ENCODE peak calls at places on chromosome 14, in eight cellular contexts. G is GM20000; N is astrocyte of the spinal cord; L is epithelial cell of prostate; Q is AG10803; P is RCC 7860; U is stimulated activated CD4-positive, alpha-beta T cell treated with anti-CD3 and anti-CD28 coated beads, Interleukin-2, amount 100 ng/mL, for 24 hours; W is HT-29. D is an unnamed sample.

GRCh38 chr14:57610631-57611030 is 117.0 kb upstream of the CCDC198 start:
- DNase-seq in G (no peak), N (no peak), L (no peak), Q (no peak), P (no peak), U (no peak), W (no peak), D (no peak)

GRCh38 chr14:75877292-75877691 is 104.5 kb downstream of the TGFB3 start:
- DNase-seq in G (no peak), N (peak), L (peak), Q (peak), P (peak), U (no peak), W (no peak), D (no peak)

GRCh38 chr14:87628129-87628528 is 364.9 kb downstream of the GALC start:
- DNase-seq in G (no peak), N (peak), L (no peak), Q (peak), P (no peak), U (no peak), W (no peak), D (peak)

GRCh38 chr14:23434488-23435219 is 806 bp downstream of the MYH7 start:
- DNase-seq in G (no peak), N (no peak), L (no peak), Q (no peak), P (no peak), U (no peak), W (no peak), D (no peak)

GRCh38 chr14:23005861-23006534 is 3.9 kb downstream of the C14orf93 start:
- DNase-seq in G (no peak), N (peak), L (no peak), Q (no peak), P (no peak), U (no peak), W (no peak), D (no peak)

GRCh38 chr14:75041613-75042012 is 9.7 kb downstream of the MLH3 start:
- DNase-seq in G (no peak), N (no peak), L (no peak), Q (no peak), P (peak), U (no peak), W (peak), D (peak)

GRCh38 chr14:59454131-59454530 is 11.0 kb downstream of the GPR135 start:
- DNase-seq in G (no peak), N (peak), L (no peak), Q (peak), P (peak), U (no peak), W (no peak), D (peak)

GRCh38 chr14:102234331-102235264 is 70.4 kb downstream of the MOK start:
- DNase-seq in G (no peak), N (no peak), L (no peak), Q (no peak), P (no peak), U (no peak), W (no peak), D (no peak)

GRCh38 chr14:58244556-58245387 is at the start of gene PSMA3:
- DNase-seq in G (peak), N (peak), L (peak), Q (peak), P (peak), U (peak), W (peak), D (peak)

GRCh38 chr14:56357478-56357877 is 222.1 kb upstream of the TMEM260 start:
- DNase-seq in G (no peak), N (no peak), L (no peak), Q (no peak), P (no peak), U (no peak), W (no peak), D (no peak)

GRCh38 chr14:91425720-91426032 is 8.1 kb upstream of the CCDC88C start:
- DNase-seq in G (no peak), N (no peak), L (no peak), Q (no peak), P (no peak), U (no peak), W (no peak), D (no peak)

GRCh38 chr14:30417121-30417520 is 141.8 kb upstream of the G2E3 start:
- DNase-seq in G (no peak), N (no peak), L (no peak), Q (no peak), P (no peak), U (no peak), W (no peak), D (no peak)

GRCh38 chr14:70665448-70666363 is 24.0 kb downstream of the TTC9 start:
- DNase-seq in G (peak), N (no peak), L (peak), Q (peak), P (peak), U (no peak), W (peak), D (peak)

GRCh38 chr14:30551460-30551859 is 7.5 kb upstream of the G2E3 start:
- DNase-seq in G (no peak), N (no peak), L (no peak), Q (no peak), P (no peak), U (no peak), W (no peak), D (no peak)

GRCh38 chr14:91202234-91202974 is 42.1 kb downstream of the GPR68 start:
- DNase-seq in G (no peak), N (peak), L (no peak), Q (peak), P (no peak), U (no peak), W (no peak), D (no peak)

GRCh38 chr14:22097606-22098292 is 424.1 kb upstream of the OR4E1 start:
- DNase-seq in G (no peak), N (no peak), L (no peak), Q (no peak), P (no peak), U (no peak), W (no peak), D (no peak)

GRCh38 chr14:73467377-73467776 is 9.0 kb upstream of the NUMB start:
- DNase-seq in G (no peak), N (peak), L (no peak), Q (no peak), P (no peak), U (peak), W (no peak), D (no peak)

GRCh38 chr14:102568115-102568614 is 24.3 kb upstream of the RCOR1 start:
- DNase-seq in G (no peak), N (no peak), L (no peak), Q (no peak), P (no peak), U (peak), W (peak), D (peak)

GRCh38 chr14:27411021-27411420 is 813.2 kb upstream of the NOVA1 start:
- DNase-seq in G (no peak), N (no peak), L (no peak), Q (peak), P (no peak), U (no peak), W (no peak), D (no peak)

GRCh38 chr14:39368261-39368959 is 63.8 kb downstream of the FBXO33 start:
- DNase-seq in G (peak), N (peak), L (no peak), Q (peak), P (peak), U (peak), W (peak), D (peak)

GRCh38 chr14:74531467-74531866 is 37.9 kb downstream of the ISCA2 start:
- DNase-seq in G (no peak), N (peak), L (no peak), Q (peak), P (no peak), U (no peak), W (no peak), D (no peak)

GRCh38 chr14:50037837-50038236 is 78.5 kb downstream of the VCPKMT start:
- DNase-seq in G (peak), N (no peak), L (no peak), Q (no peak), P (no peak), U (no peak), W (no peak), D (no peak)

GRCh38 chr14:39956372-39956771 is 524.1 kb upstream of the FBXO33 start:
- DNase-seq in G (no peak), N (no peak), L (no peak), Q (no peak), P (no peak), U (no peak), W (no peak), D (no peak)

GRCh38 chr14:102498005-102498677 is 11.4 kb downstream of the ANKRD9 start:
- DNase-seq in G (no peak), N (no peak), L (no peak), Q (no peak), P (no peak), U (no peak), W (no peak), D (no peak)

D was measured in Caki2.